ENCODE peak calls at places on chromosomes 6 and 20, in four cellular contexts. W is CD4-positive, CD25-positive, alpha-beta regulatory T cell; H is upper lobe of right lung; Y is heart left ventricle. V is an unnamed sample.

GRCh38 chr6:163146036-163146435 is 268.5 kb upstream of the QKI start:
- DNase-seq in Y (no peak), H (no peak), W (no peak), V (no peak)

GRCh38 chr20:57769756-57770155 is 59.9 kb upstream of the PMEPA1 start:
- DNase-seq in H (no peak), W (no peak), Y (no peak), V (no peak)

GRCh38 chr6:127342296-127342945 is 988 bp downstream of the ECHDC1 start:
- DNase-seq in W (no peak), Y (no peak), H (no peak), V (peak; percentile 60)

GRCh38 chr6:20661721-20662120 is 127.5 kb downstream of the CDKAL1 start:
- DNase-seq in W (no peak), H (no peak), Y (no peak), V (peak; percentile 93)

GRCh38 chr6:170542031-170542719 is 10.9 kb downstream of the PSMB1 start:
- DNase-seq in W (no peak), H (no peak), Y (no peak), V (no peak)

GRCh38 chr6:131135244-131136020 is at the start of gene AKAP7:
- DNase-seq in Y (peak; percentile 75), W (peak; percentile 22), H (peak; percentile 93), V (peak; percentile 28)

GRCh38 chr20:53077373-53078205 is 105.4 kb downstream of the TSHZ2 start:
- DNase-seq in H (no peak), W (no peak), Y (no peak), V (no peak)

GRCh38 chr6:47700051-47700450 is 1.7 kb downstream of the ADGRF4 start:
- DNase-seq in H (no peak), Y (no peak), W (no peak), V (no peak)

GRCh38 chr6:42133926-42134325 is 8.5 kb downstream of the C6orf132 start:
- DNase-seq in Y (no peak), W (no peak), H (no peak), V (no peak)

GRCh38 chr6:25629202-25629584 is 22.8 kb upstream of the SCGN start:
- DNase-seq in H (no peak), Y (no peak), W (no peak), V (peak; percentile 14)

GRCh38 chr6:149234051-149234962 is 83.2 kb upstream of the TAB2 start:
- DNase-seq in W (no peak), Y (no peak), H (no peak), V (no peak)

GRCh38 chr20:23174821-23175220 is 88.7 kb upstream of the CD93 start:
- DNase-seq in Y (no peak), W (no peak), H (no peak), V (no peak)

GRCh38 chr6:34514593-34515472 is 41.3 kb downstream of the SPDEF start:
- DNase-seq in W (no peak), H (peak; percentile 58), Y (peak; percentile 37), V (peak; percentile 54)

GRCh38 chr6:122996797-122997520 is 924 bp downstream of the CLVS2 start:
- DNase-seq in W (no peak), Y (no peak), H (no peak), V (no peak)
- H3K4me3 ChIP-seq in W (no peak overlapping the region), Y (no peak overlapping the region), H (no peak overlapping the region), V (no peak overlapping the region)

GRCh38 chr6:43830775-43831174 is 60.8 kb downstream of the VEGFA start:
- DNase-seq in Y (no peak), H (no peak), W (no peak), V (no peak)
- H3K4me1 ChIP-seq in Y (no peaks in the 10 kb centered on the region), H (no peaks in the 10 kb centered on the region), W (no peaks in the 10 kb centered on the region), V (no peaks in the 10 kb centered on the region)

GRCh38 chr6:31749301-31750036 is 9.7 kb downstream of the MSH5 start:
- DNase-seq in H (no peak), Y (no peak), W (no peak), V (no peak)

GRCh38 chr6:31752739-31753319 is 9.6 kb upstream of the SAPCD1 start:
- DNase-seq in Y (no peak), H (no peak), W (no peak), V (no peak)

DNA sequence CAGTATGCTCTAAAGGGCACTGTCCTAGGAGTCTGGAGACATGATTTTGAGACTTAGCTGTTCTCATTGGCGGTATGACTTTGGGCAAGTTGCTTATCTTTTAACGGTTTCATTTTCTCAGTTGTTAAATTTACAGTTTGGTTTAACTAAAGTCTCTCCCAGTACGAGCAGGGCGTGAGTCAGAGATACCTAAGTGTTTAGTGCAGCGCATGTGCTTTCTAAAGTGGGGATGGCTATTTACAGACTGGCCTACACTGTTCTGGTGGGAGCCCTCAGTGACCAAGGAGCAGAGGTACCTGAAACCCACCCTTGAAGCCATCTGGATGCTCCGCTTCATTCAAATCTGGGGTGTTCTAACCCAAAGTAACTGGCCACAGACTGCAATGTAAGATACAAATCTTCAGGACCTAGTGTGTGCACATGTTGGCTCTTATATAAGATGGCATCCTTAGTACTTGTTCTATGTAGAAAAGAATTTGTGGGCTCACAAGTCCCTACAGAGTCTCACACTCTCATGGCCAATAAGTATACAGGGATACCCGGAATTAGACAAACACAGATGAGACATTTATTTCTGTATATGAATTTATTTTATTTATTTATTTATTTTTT is 10.7 kb downstream of the MSH5 start:
- DNase-seq in H (no peak), Y (no peak), W (no peak), V (no peak)
- H3K4me3 ChIP-seq in H (no peak overlapping the region), Y (no peak overlapping the region), W (no peak overlapping the region), V (no peak overlapping the region)

DNA sequence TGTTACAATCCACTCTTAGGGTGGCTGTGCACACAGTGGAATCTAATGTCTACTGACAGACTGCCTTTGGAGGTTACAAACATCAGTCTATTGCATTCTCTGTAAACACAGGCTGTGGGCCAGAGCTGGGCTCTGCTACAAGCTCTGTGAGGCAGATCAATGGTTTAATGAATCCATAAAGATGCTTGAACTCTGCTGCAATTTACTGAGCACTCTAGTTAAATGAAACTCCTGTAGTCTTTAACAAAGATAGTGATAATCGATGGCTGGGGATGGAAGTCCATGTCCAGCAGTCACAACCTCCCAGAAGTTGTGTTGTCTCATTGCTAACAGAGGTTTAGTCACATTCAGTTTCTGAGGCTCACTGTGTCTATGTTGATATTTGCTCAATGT is 50.5 kb downstream of the SOBP start:
- DNase-seq in W (no peak), Y (no peak), H (no peak), V (no peak)
- H3K4me1 ChIP-seq in W (no peaks in the 10 kb centered on the region), Y (peaks cover 44% of the 10 kb centered on the region), H (peaks cover 6% of the 10 kb centered on the region), V (peaks cover 55% of the 10 kb centered on the region)

GRCh38 chr6:28225056-28225834 is at the start of gene ZSCAN9:
- DNase-seq in H (peak; percentile 92), Y (peak; percentile 85), W (peak; percentile 15), V (peak; percentile 85)

GRCh38 chr6:28224131-28225055 is 682 bp upstream of the ZSCAN9 start:
- DNase-seq in W (no peak), H (no peak), Y (no peak), V (no peak)

GRCh38 chr6:28226460-28226859 is 1.4 kb downstream of the ZSCAN9 start:
- DNase-seq in H (no peak), Y (no peak), W (no peak), V (no peak)
- H3K4me3 ChIP-seq in H (no peak overlapping the region), Y (no peak overlapping the region), W (no peak overlapping the region), V (no peak overlapping the region)

GRCh38 chr20:41408131-41408789 is 41.6 kb upstream of the EMILIN3 start:
- DNase-seq in H (no peak), W (no peak), Y (no peak), V (no peak)

GRCh38 chr20:41408986-41409385 is 42.4 kb upstream of the EMILIN3 start:
- DNase-seq in H (no peak), Y (peak; percentile 43), W (no peak), V (no peak)

GRCh38 chr20:41406307-41406706 is 39.7 kb upstream of the EMILIN3 start:
- DNase-seq in H (no peak), Y (peak; percentile 43), W (no peak), V (no peak)

GRCh38 chr20:41406896-41407444 is 40.4 kb upstream of the EMILIN3 start:
- DNase-seq in W (no peak), Y (no peak), H (no peak), V (no peak)

GRCh38 chr20:41407617-41408016 is 41.0 kb upstream of the EMILIN3 start:
- DNase-seq in H (no peak), Y (no peak), W (no peak), V (no peak)
- H3K4me1 ChIP-seq in H (no peaks in the 10 kb centered on the region), Y (peaks cover 37% of the 10 kb centered on the region), W (peaks cover 10% of the 10 kb centered on the region), V (no peaks in the 10 kb centered on the region)

GRCh38 chr6:123681957-123682462 is 45.3 kb upstream of the TRDN start:
- DNase-seq in H (no peak), W (no peak), Y (no peak), V (no peak)

GRCh38 chr6:123676793-123677192 is 40.0 kb upstream of the TRDN start:
- DNase-seq in H (no peak), W (no peak), Y (no peak), V (no peak)

DNA sequence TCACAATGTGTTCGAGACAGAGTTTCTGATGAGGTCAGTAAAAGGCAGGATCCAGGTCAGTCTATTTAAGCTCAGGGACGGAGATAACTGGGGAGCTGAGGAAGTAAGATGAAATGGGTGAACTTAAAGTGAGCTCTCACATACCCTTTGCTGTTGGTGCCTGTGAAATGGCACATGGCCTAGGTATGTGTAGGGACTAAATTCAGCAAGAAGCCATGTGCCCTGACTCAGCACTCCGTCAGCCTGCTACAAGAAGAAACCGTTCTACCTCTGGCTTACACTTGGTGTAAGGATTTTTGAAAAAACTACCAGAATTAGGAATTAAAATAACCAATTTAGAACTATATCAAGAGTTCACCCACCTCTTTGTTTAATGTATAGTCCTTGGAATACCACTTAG is 41.1 kb upstream of the TRDN start:
- DNase-seq in Y (no peak), W (no peak), H (no peak), V (no peak)
- H3K4me3 ChIP-seq in Y (no peak overlapping the region), W (no peak overlapping the region), H (no peak overlapping the region), V (no peak overlapping the region)

GRCh38 chr20:48812600-48813445 is 15.0 kb downstream of the PREX1 start:
- DNase-seq in W (no peak), H (no peak), Y (no peak), V (no peak)
- H3K4me1 ChIP-seq in W (peaks cover 88% of the 10 kb centered on the region), H (peaks cover 35% of the 10 kb centered on the region), Y (peaks cover 6% of the 10 kb centered on the region), V (no peaks in the 10 kb centered on the region)

DNA sequence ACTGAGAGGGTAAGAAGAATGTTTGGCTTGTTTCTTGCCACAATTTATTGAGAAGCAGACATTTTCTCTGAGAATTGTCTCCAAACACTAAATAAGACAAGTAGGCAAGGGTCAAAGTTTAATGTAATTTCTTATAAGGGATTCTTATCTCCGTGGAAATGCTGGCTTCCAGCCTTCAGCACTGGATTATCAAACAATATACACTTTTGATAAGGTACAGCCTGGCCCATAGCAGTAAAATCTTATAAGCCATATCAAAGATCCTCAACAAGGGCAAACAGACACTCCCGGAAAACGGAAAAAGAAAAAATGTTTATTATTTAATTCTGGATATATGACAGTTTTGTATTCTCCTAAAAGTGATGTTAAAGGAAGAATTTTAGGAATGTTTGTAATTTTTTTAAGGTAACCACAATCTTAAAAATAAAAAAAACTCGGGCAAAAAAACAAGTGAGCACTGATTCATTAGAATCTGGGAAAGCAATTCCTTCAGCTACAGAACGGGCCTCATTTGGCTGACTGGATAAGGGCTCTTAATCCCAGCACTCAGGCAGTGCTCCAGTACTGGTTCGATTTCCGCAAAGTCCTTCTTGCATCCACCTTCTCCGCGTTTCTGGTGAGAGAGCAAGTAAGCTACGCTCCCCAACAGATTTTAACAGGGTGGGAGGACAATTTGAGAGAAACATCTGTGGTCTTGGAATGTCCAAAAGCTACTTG is 18.4 kb upstream of the ZSCAN9 start:
- DNase-seq in Y (no peak), W (no peak), H (no peak), V (no peak)
- H3K4me3 ChIP-seq in Y (no peak overlapping the region), W (no peak overlapping the region), H (peak overlapping the region; percentile 24), V (no peak overlapping the region)